ENCODE peak calls at places on chromosomes 5 and 9, in eight cellular contexts. O is activated naive CD8-positive, alpha-beta T cell treated with anti-CD3 and anti-CD28 coated beads for 36 hours; V is HT1080; Y is WTC11; H is A172; D is mesendoderm; W is effector CD4-positive, alpha-beta T cell; X is choroid plexus epithelial cell. L is an unnamed sample.

GRCh38 chr5:123508441-123508840 is 3.5 kb upstream of the CSNK1G3 start:
- DNase-seq in Y (no peak), X (no peak), V (no peak), D (no peak), O (no peak), H (no peak), W (no peak), L (no peak)

GRCh38 chr5:180082633-180083420 is 11.3 kb upstream of the RNF130 start:
- DNase-seq in H (no peak), O (no peak), D (peak), X (no peak), W (no peak), V (no peak), Y (peak), L (no peak)

GRCh38 chr9:93675336-93676150 is 99.2 kb downstream of the PHF2 start:
- DNase-seq in X (no peak), D (no peak), H (no peak), V (no peak), Y (peak), W (peak), O (no peak), L (no peak)

GRCh38 chr5:100902406-100903035 is 561 bp downstream of the ST8SIA4 start:
- DNase-seq in W (peak), D (peak), O (peak), Y (no peak), H (no peak), X (no peak), V (no peak), L (peak)

GRCh38 chr9:83526901-83527300 is 11.3 kb downstream of the FRMD3 start:
- DNase-seq in D (peak), W (no peak), Y (no peak), X (no peak), O (no peak), H (no peak), V (no peak), L (no peak)

GRCh38 chr9:75378036-75378435 is 289.7 kb downstream of the OSTF1 start:
- DNase-seq in X (peak), V (peak), D (peak), O (no peak), Y (no peak), H (no peak), W (no peak), L (no peak)

GRCh38 chr5:138927979-138928378 is 52.8 kb upstream of the LRRTM2 start:
- DNase-seq in D (no peak), H (no peak), V (no peak), X (peak), O (no peak), W (no peak), Y (no peak), L (no peak)

GRCh38 chr5:14326035-14326909 is 183.1 kb downstream of the TRIO start:
- DNase-seq in V (peak), Y (no peak), W (no peak), X (no peak), H (no peak), O (no peak), D (peak), L (no peak)

GRCh38 chr9:135851748-135852147 is 55.6 kb downstream of the CAMSAP1 start:
- DNase-seq in X (no peak), V (no peak), D (no peak), Y (no peak), H (no peak), W (no peak), O (no peak), L (no peak)

GRCh38 chr5:172637122-172637580 is 3.9 kb upstream of the NEURL1B start:
- DNase-seq in O (no peak), V (peak), Y (no peak), D (no peak), W (no peak), H (peak), X (no peak), L (no peak)

GRCh38 chr9:74524289-74524688 is 27.2 kb downstream of the RORB start:
- DNase-seq in X (no peak), H (no peak), W (no peak), O (no peak), D (no peak), V (no peak), Y (no peak), L (no peak)

GRCh38 chr9:128224877-128225276 is 21.7 kb downstream of the DNM1 start:
- DNase-seq in V (no peak), Y (no peak), W (no peak), X (no peak), D (no peak), H (no peak), O (no peak), L (no peak)

GRCh38 chr9:96554326-96554725 is 65.3 kb downstream of the CDC14B start:
- DNase-seq in O (no peak), V (peak), X (peak), D (no peak), H (peak), Y (no peak), W (no peak), L (peak)

GRCh38 chr5:80408475-80408875 is 611 bp downstream of the ZFYVE16 start:
- DNase-seq in Y (peak), H (peak), D (peak), X (peak), W (peak), O (peak), V (peak), L (peak)

GRCh38 chr9:91047993-91048607 is 246.5 kb downstream of the SYK start:
- DNase-seq in W (no peak), V (peak), O (peak), Y (no peak), X (peak), H (peak), D (no peak), L (peak)

GRCh38 chr9:16744386-16744785 is 126.1 kb downstream of the BNC2 start:
- DNase-seq in H (no peak), W (no peak), Y (no peak), D (no peak), X (peak), O (no peak), V (peak), L (peak)

GRCh38 chr9:126836216-126836615 is 24.2 kb upstream of the ZBTB34 start:
- DNase-seq in Y (no peak), X (peak), O (no peak), H (no peak), W (no peak), D (no peak), V (no peak), L (no peak)

GRCh38 chr5:171495122-171495700 is 75.8 kb downstream of the FGF18 start:
- DNase-seq in V (no peak), H (peak), Y (no peak), O (no peak), D (peak), X (no peak), W (no peak), L (peak)

GRCh38 chr5:159735036-159735435 is 181.2 kb upstream of the ADRA1B start:
- DNase-seq in D (no peak), X (no peak), Y (no peak), O (no peak), W (no peak), H (no peak), V (no peak), L (no peak)

GRCh38 chr5:68433921-68434879 is 218.6 kb downstream of the PIK3R1 start:
- DNase-seq in Y (no peak), D (peak), H (peak), V (peak), W (peak), X (peak), O (peak), L (peak)

GRCh38 chr5:90345684-90346083 is 63.9 kb downstream of the CETN3 start:
- DNase-seq in D (no peak), X (no peak), O (no peak), H (no peak), W (no peak), Y (no peak), V (no peak), L (no peak)

GRCh38 chr9:26264709-26265601 is 586.7 kb upstream of the TUSC1 start:
- DNase-seq in W (no peak), X (peak), V (peak), O (no peak), H (peak), Y (no peak), D (peak), L (peak)

GRCh38 chr9:137028281-137029057 is 432 bp upstream of the ABCA2 start:
- DNase-seq in Y (peak), W (peak), D (peak), H (peak), X (peak), V (peak), O (peak), L (no peak)

GRCh38 chr9:133526721-133527321 is 2.1 kb upstream of the MYMK start:
- DNase-seq in O (no peak), H (peak), Y (peak), X (peak), W (no peak), V (no peak), D (peak), L (no peak)

GRCh38 chr5:7261049-7261448 is 134.9 kb upstream of the ADCY2 start:
- DNase-seq in W (no peak), Y (peak), V (peak), X (peak), O (no peak), H (peak), D (peak), L (no peak)

GRCh38 chr5:101728933-101729332 is 567.2 kb downstream of the SLCO4C1 start:
- DNase-seq in D (peak), X (peak), H (peak), Y (no peak), O (no peak), V (no peak), W (no peak), L (no peak)

GRCh38 chr9:89436326-89436725 is 61.6 kb downstream of the SEMA4D start:
- DNase-seq in V (no peak), X (no peak), O (no peak), Y (no peak), H (no peak), D (no peak), W (no peak), L (no peak)

GRCh38 chr5:143619038-143619437 is 192.9 kb upstream of the HMHB1 start:
- DNase-seq in X (no peak), Y (no peak), W (no peak), O (no peak), H (no peak), D (no peak), V (no peak), L (no peak)

GRCh38 chr5:179868541-179868940 is 9.9 kb upstream of the MRNIP start:
- DNase-seq in V (no peak), D (no peak), Y (no peak), O (no peak), H (no peak), X (no peak), W (no peak), L (no peak)

GRCh38 chr5:115439042-115439441 is 105.5 kb downstream of the FEM1C start:
- DNase-seq in D (no peak), V (no peak), X (no peak), H (no peak), O (no peak), W (no peak), Y (no peak), L (no peak)

GRCh38 chr5:98934581-98934980 is 5.8 kb upstream of the CHD1 start:
- DNase-seq in H (peak), Y (no peak), D (no peak), V (no peak), O (no peak), W (no peak), X (peak), L (peak)

GRCh38 chr5:133811168-133811567 is 157.3 kb downstream of the C5orf15 start:
- DNase-seq in O (no peak), H (no peak), D (no peak), X (no peak), W (no peak), V (no peak), Y (no peak), L (no peak)

GRCh38 chr5:73274121-73274520 is 101.1 kb downstream of the TMEM174 start:
- DNase-seq in O (no peak), X (no peak), D (no peak), H (no peak), V (no peak), Y (no peak), W (no peak), L (peak)

GRCh38 chr5:111628901-111629300 is 116.6 kb upstream of the STARD4 start:
- DNase-seq in W (no peak), X (peak), O (no peak), H (no peak), V (no peak), Y (no peak), D (no peak), L (peak)

GRCh38 chr9:91818226-91818587 is 131.8 kb downstream of the ROR2 start:
- DNase-seq in Y (no peak), H (no peak), O (no peak), D (no peak), X (no peak), W (no peak), V (no peak), L (no peak)

L was measured in amniotic epithelial cell.